ENCODE peak calls at places on chromosomes 13 and 19, in six cellular contexts. H is left ventricle myocardium inferior, Z is neural crest cell, P is fibroblast of pulmonary artery, L is IMR-90, V is B cell. A is an unnamed sample.
A peak's percentile ranks its signal among the peaks of the same experiment; 100 is the strongest.

GRCh38 chr13:88623150-88623549 is 952.0 kb downstream of the SLITRK5 start:
- DNase-seq in H (no peak), Z (no peak), P (peak; percentile 17), L (no peak), V (no peak), A (no peak)

GRCh38 chr19:52336976-52337375 is 933 bp downstream of the ZNF610 start:
- DNase-seq in H (no peak), Z (no peak), P (peak; percentile 13), L (peak; percentile 27), V (no peak), A (no peak)

GRCh38 chr19:1503089-1503924 is 9.5 kb downstream of the ADAMTSL5 start:
- DNase-seq in H (no peak), Z (peak; percentile 66), P (peak; percentile 31), L (peak; percentile 32), V (peak; percentile 74), A (no peak)

GRCh38 chr19:40433391-40434216 is 7.8 kb upstream of the SERTAD1 start:
- DNase-seq in H (peak; percentile 89), Z (peak; percentile 50), P (peak; percentile 92), L (peak; percentile 88), V (peak; percentile 87), A (peak; percentile 87)

GRCh38 chr13:102608944-102609343 is 12.2 kb downstream of the TPP2 start:
- DNase-seq in H (no peak), Z (no peak), P (no peak), L (no peak), V (no peak), A (no peak)

GRCh38 chr13:94054159-94054558 is 425.3 kb downstream of the DCT start:
- DNase-seq in H (no peak), Z (no peak), P (no peak), L (no peak), V (no peak), A (no peak)

GRCh38 chr13:109760951-109761350 is 25.4 kb downstream of the IRS2 start:
- DNase-seq in H (no peak), Z (no peak), P (no peak), L (no peak), V (no peak), A (no peak)

GRCh38 chr19:55472463-55472862 is 4.0 kb upstream of the ZNF628 start:
- DNase-seq in H (no peak), Z (no peak), P (peak; percentile 55), L (peak; percentile 79), V (no peak), A (no peak)

GRCh38 chr13:19184176-19184575 is 2.6 kb upstream of the TUBA3C start:
- DNase-seq in H (no peak), Z (no peak), P (no peak), L (no peak), V (no peak), A (no peak)

GRCh38 chr19:55642153-55643002 is 1.1 kb upstream of the ZNF581 start:
- DNase-seq in H (no peak), Z (no peak), P (no peak), L (no peak), V (peak; percentile 80), A (no peak)

GRCh38 chr13:29593605-29594297 is 1.7 kb downstream of the SLC7A1 start:
- DNase-seq in H (no peak), Z (no peak), P (no peak), L (no peak), V (no peak), A (no peak)

GRCh38 chr19:41351339-41352245 is 2.1 kb downstream of the TGFB1 start:
- DNase-seq in H (peak; percentile 75), Z (no peak), P (peak; percentile 60), L (peak; percentile 42), V (peak; percentile 96), A (peak; percentile 89)

GRCh38 chr13:68128297-68128915 is 898.3 kb upstream of the PCDH9 start:
- DNase-seq in H (no peak), Z (no peak), P (no peak), L (no peak), V (no peak), A (no peak)

DNA sequence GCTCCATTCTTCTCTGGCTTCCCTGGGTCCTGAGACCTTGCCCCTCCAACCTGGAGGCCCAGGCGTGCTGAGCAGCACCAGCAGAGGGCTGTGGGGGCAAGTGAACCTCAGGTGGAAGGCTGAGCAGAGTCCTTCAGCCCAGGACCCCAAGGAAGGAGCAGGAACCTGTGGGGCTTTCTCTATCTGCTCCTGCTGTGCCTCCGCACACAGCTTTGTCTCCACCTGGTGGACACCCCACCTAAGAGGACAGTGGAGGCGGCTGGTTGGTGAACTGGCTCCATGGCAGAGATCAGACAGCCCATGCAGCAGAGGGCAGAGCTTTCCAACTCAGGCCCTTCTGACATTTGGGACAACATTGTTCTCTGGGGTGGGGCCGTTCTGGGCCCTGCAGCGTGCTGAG is 19.7 kb downstream of the ZFR2 start:
- DNase-seq in H (no peak), Z (peak; percentile 37), P (peak; percentile 16), L (no peak), V (peak; percentile 71), A (no peak)
- TF ChIP-seq CTCF in H (no peak), Z (peak; percentile 54), P (peak; percentile 43), L (peak; percentile 26), V (peak; percentile 15), A (no peak)

GRCh38 chr13:22040810-22041364 is 370.0 kb downstream of the FGF9 start:
- DNase-seq in H (no peak), Z (no peak), P (no peak), L (no peak), V (no peak), A (no peak)
- TF ChIP-seq CTCF in H (no peak), Z (no peak), P (no peak), L (no peak), V (no peak), A (no peak)

GRCh38 chr19:17389957-17390664 is 3.9 kb downstream of the CCDC194 start:
- DNase-seq in H (no peak), Z (peak; percentile 26), P (no peak), L (no peak), V (no peak), A (no peak)
- TF ChIP-seq CTCF in H (no peak), Z (peak; percentile 42), P (no peak), L (peak; percentile 23), V (no peak), A (no peak)

DNA sequence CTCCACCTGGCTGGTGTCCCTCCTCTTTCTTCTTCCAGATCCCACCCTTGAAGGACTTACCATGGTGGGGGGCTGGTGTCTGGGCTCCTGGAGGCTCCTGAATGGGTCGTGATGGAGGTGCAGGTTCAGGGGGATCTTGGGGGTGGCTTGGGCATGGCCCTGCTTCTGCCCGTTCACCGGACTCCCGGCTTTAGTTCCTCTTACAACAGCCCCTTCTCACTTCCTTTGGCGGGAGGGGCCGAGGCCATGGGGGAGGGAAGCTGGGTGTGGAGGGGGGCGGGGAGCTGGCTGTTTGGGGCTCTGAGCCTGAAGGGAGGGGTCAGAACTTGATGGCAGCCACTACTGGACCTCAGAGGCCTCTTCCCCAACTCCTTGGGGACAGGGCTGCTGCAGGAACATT is at the start of gene MYO1F:
- DNase-seq in H (peak; percentile 65), Z (no peak), P (no peak), L (no peak), V (peak; percentile 68), A (peak; percentile 79)
- TF ChIP-seq CTCF in H (no peak), Z (no peak), P (no peak), L (no peak), V (peak; percentile 3), A (no peak)

GRCh38 chr19:6057651-6058365 is 52.5 kb downstream of the RFX2 start:
- DNase-seq in H (no peak), Z (no peak), P (no peak), L (no peak), V (no peak), A (no peak)
- TF ChIP-seq CTCF in H (no peak), Z (no peak), P (no peak), L (no peak), V (no peak), A (no peak)

A was measured in CD14-positive monocyte.